ENCODE peak calls at places on chromosomes 3 and 15, in eight cellular contexts. R is CD4-positive, alpha-beta T cell; S is WTC11; C is ovary; E is BJ; A is AG04450; M is HFFc6; Y is AG10803. V is an unnamed sample.

GRCh38 chr3:144963810-144964209 is 992.2 kb downstream of the DIPK2A start:
- DNase-seq in R (no peak), S (no peak), C (no peak), E (peak), A (no peak), M (no peak), Y (peak), V (no peak)

GRCh38 chr3:120864541-120864940 is 43.5 kb upstream of the STXBP5L start:
- DNase-seq in R (no peak), S (no peak), C (no peak), E (no peak), A (no peak), M (no peak), Y (no peak), V (no peak)

GRCh38 chr3:70606018-70606417 is 293.6 kb upstream of the MDFIC2 start:
- DNase-seq in R (no peak), S (no peak), C (no peak), E (no peak), A (no peak), M (no peak), Y (no peak), V (no peak)

GRCh38 chr3:17136251-17136721 is 251.5 kb downstream of the PLCL2 start:
- DNase-seq in R (no peak), S (no peak), C (peak), E (no peak), A (no peak), M (no peak), Y (no peak), V (peak)

GRCh38 chr3:13370609-13371008 is 49.5 kb downstream of the NUP210 start:
- DNase-seq in R (no peak), S (no peak), C (no peak), E (no peak), A (no peak), M (no peak), Y (no peak), V (no peak)

GRCh38 chr3:123792473-123793201 is 91.5 kb downstream of the MYLK start:
- DNase-seq in R (no peak), S (no peak), C (no peak), E (no peak), A (no peak), M (peak), Y (no peak), V (no peak)

GRCh38 chr15:65641723-65642475 is 20.2 kb downstream of the SLC24A1 start:
- DNase-seq in R (no peak), S (no peak), C (no peak), E (no peak), A (no peak), M (no peak), Y (no peak), V (no peak)

GRCh38 chr3:120396469-120396868 is 47.3 kb upstream of the LRRC58 start:
- DNase-seq in R (no peak), S (no peak), C (no peak), E (no peak), A (no peak), M (no peak), Y (no peak), V (no peak)

GRCh38 chr3:113571360-113571759 is 39.0 kb downstream of the SIDT1 start:
- DNase-seq in R (no peak), S (no peak), C (no peak), E (no peak), A (no peak), M (no peak), Y (no peak), V (no peak)

GRCh38 chr3:138332472-138333073 is 2.9 kb upstream of the NME9 start:
- DNase-seq in R (no peak), S (no peak), C (no peak), E (no peak), A (no peak), M (peak), Y (peak), V (no peak)

GRCh38 chr3:72675243-72675642 is 173.0 kb downstream of the SHQ1 start:
- DNase-seq in R (no peak), S (no peak), C (no peak), E (no peak), A (no peak), M (no peak), Y (peak), V (no peak)

GRCh38 chr3:127899200-127899599 is 15.8 kb upstream of the KBTBD12 start:
- DNase-seq in R (no peak), S (no peak), C (no peak), E (no peak), A (no peak), M (no peak), Y (no peak), V (no peak)

GRCh38 chr3:51704511-51704950 is 2.3 kb upstream of the GRM2 start:
- DNase-seq in R (no peak), S (no peak), C (no peak), E (no peak), A (no peak), M (no peak), Y (no peak), V (no peak)

GRCh38 chr15:69660658-69661405 is 208.2 kb downstream of the RPLP1 start:
- DNase-seq in R (no peak), S (no peak), C (no peak), E (no peak), A (no peak), M (no peak), Y (no peak), V (no peak)

GRCh38 chr3:109278546-109278945 is 37.8 kb downstream of the DPPA2 start:
- DNase-seq in R (no peak), S (no peak), C (no peak), E (no peak), A (no peak), M (no peak), Y (no peak), V (no peak)

GRCh38 chr3:149468504-149469212 is 5.8 kb upstream of the TM4SF4 start:
- DNase-seq in R (no peak), S (no peak), C (no peak), E (no peak), A (no peak), M (no peak), Y (no peak), V (no peak)

GRCh38 chr3:71514621-71515020 is 68.9 kb downstream of the FOXP1 start:
- DNase-seq in R (no peak), S (no peak), C (no peak), E (no peak), A (no peak), M (peak), Y (peak), V (no peak)

GRCh38 chr3:167884481-167884880 is 149.0 kb downstream of the SERPINI1 start:
- DNase-seq in R (no peak), S (no peak), C (no peak), E (no peak), A (no peak), M (no peak), Y (no peak), V (no peak)

GRCh38 chr3:42652611-42653302 is 740 bp upstream of the ZBTB47 start:
- DNase-seq in R (no peak), S (no peak), C (peak), E (no peak), A (peak), M (peak), Y (peak), V (peak)

GRCh38 chr3:52742418-52743041 is 28.2 kb downstream of the NEK4 start:
- DNase-seq in R (no peak), S (no peak), C (no peak), E (no peak), A (no peak), M (peak), Y (peak), V (no peak)

GRCh38 chr3:79461129-79461792 is 306.5 kb downstream of the ROBO1 start:
- DNase-seq in R (no peak), S (no peak), C (no peak), E (no peak), A (no peak), M (no peak), Y (peak), V (no peak)

GRCh38 chr15:19984101-19984500 is 557.5 kb downstream of the GOLGA6L6 start:
- DNase-seq in R (no peak), S (no peak), C (no peak), E (no peak), A (no peak), M (no peak), Y (no peak), V (no peak)

GRCh38 chr15:19992428-19992827 is 549.2 kb downstream of the GOLGA6L6 start:
- DNase-seq in R (no peak), S (no peak), C (no peak), E (no peak), A (no peak), M (no peak), Y (no peak), V (no peak)

GRCh38 chr15:19987389-19988048 is 554.1 kb downstream of the GOLGA6L6 start:
- DNase-seq in R (no peak), S (no peak), C (no peak), E (no peak), A (no peak), M (no peak), Y (no peak), V (no peak)
- TF ChIP-seq CTCF in R (no peak), S (no peak), C (no peak), E (no peak), A (no peak), M (peak), Y (no peak), V (no peak)

DNA sequence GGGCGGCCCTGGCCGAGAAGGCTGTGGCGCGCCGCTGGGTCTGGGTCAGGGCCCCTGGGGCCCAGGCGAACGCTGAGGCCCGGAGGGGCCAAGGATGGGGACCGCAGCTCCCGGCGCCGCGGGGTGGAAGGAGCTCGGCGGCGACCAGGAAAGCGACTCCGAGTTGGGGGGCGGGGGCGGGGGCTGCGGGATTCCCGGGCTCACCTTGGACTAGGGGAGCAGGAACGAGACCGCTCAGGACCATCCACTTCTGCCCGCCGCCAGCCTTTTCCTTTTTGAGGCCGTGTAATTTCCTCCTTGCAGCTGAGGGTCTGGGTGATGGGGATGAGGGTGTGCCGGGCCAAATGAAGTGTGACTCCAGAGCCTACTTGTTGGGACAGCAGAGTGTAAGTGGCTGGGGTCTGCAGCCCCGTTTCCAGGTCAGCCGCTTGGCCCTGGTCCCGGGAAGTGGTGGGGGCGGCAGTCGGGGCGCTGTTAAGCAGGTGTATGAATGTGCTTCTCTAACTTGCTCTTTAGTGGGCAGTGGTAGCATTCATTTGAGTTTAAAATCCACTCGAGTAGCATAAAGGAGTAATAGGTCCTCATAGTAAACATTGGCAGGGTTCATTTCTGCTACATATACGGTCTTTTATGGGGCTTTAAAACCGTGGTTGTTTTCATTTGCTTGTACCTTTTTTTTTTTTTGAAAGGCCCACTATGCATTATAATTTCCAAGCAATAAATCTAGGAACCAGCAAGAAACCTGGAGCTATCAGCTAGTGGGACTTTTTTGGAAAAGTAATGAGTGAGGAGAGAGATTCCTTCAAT is 717 bp downstream of the PXK start:
- DNase-seq in R (no peak), S (peak), C (peak), E (no peak), A (no peak), M (no peak), Y (peak), V (no peak)
- TF ChIP-seq CTCF in R (no peak), S (no peak), C (no peak), E (no peak), A (peak), M (peak), Y (peak), V (no peak)

GRCh38 chr3:12192655-12193484 is 34.2 kb upstream of the TIMP4 start:
- DNase-seq in R (no peak), S (no peak), C (no peak), E (no peak), A (no peak), M (no peak), Y (no peak), V (peak)
- TF ChIP-seq CTCF in R (no peak), S (no peak), C (no peak), E (no peak), A (no peak), M (no peak), Y (no peak), V (no peak)

DNA sequence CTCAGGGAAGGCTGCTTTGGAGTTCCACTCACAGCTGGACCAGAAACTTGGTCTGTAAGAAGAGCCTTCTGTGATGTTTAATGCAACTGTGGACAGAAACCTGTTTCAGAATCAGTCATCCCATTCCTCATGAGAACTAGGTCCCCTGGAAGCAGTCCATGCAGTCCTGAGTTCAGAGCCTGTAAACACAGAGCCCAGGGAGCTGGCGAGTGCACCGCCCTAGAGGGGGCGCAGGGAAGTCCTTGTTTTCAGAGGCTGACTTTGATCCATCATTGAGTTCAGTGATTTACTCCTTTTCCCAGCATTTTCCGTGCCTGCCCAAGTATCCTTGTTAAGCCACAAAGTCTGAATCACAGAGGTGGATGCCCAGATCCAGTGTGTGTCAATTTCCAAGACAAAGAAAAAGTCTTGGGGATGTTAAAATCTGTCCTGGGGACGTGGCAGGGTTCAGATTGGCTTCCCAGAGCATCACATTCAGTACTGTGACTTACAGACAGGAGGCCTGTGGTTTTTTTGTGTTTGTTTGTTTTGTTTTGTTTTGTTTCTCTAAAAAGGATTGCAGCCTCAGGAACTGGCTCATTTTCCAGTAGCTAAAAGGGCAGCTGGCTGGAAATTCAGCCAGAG is 9.8 kb upstream of the TXNRD3 start:
- DNase-seq in R (no peak), S (no peak), C (no peak), E (no peak), A (no peak), M (no peak), Y (peak), V (no peak)
- TF ChIP-seq CTCF in R (no peak), S (no peak), C (no peak), E (no peak), A (peak), M (peak), Y (peak), V (no peak)

GRCh38 chr3:170357920-170358854 is 672 bp downstream of the SKIL start:
- DNase-seq in R (peak), S (peak), C (peak), E (no peak), A (no peak), M (peak), Y (peak), V (peak)
- TF ChIP-seq CTCF in R (peak), S (no peak), C (no peak), E (peak), A (peak), M (peak), Y (peak), V (no peak)

GRCh38 chr3:103295974-103296570 is 861.3 kb downstream of the ZPLD1 start:
- DNase-seq in R (no peak), S (no peak), C (no peak), E (no peak), A (no peak), M (no peak), Y (peak), V (no peak)
- TF ChIP-seq CTCF in R (no peak), S (peak), C (no peak), E (no peak), A (peak), M (peak), Y (peak), V (no peak)